ENCODE peak calls at places on chromosomes 13 and 19, in six cellular contexts. D is CD8-positive, alpha-beta memory T cell; Y is ascending aorta; E is breast epithelium; U is OCI-LY7; P is Panc1. J is an unnamed sample.

GRCh38 chr13:112058941-112059340 is 8.0 kb upstream of the SOX1 start:
- DNase-seq in D (no peak), Y (no peak), E (no peak), U (no peak), P (no peak), J (peak; percentile 89)

GRCh38 chr13:36029171-36029570 is 102.0 kb downstream of the DCLK1 start:
- DNase-seq in D (no peak), Y (no peak), E (no peak), U (no peak), P (no peak), J (peak; percentile 77)

GRCh38 chr13:81770868-81771505 is 1430.1 kb upstream of the SPRY2 start:
- DNase-seq in D (no peak), Y (no peak), E (no peak), U (no peak), P (no peak), J (no peak)

GRCh38 chr19:41753936-41754529 is 1.3 kb upstream of the CEACAM6 start:
- DNase-seq in D (peak; percentile 72), Y (no peak), E (no peak), U (peak; percentile 70), P (no peak), J (no peak)

GRCh38 chr13:51643114-51643881 is 59.0 kb downstream of the WDFY2 start:
- DNase-seq in D (no peak), Y (no peak), E (no peak), U (no peak), P (no peak), J (peak; percentile 75)

GRCh38 chr13:80134360-80134759 is 206.6 kb downstream of the SPRY2 start:
- DNase-seq in D (no peak), Y (no peak), E (no peak), U (no peak), P (no peak), J (no peak)

GRCh38 chr19:48556163-48556562 is 4.2 kb downstream of the SULT2B1 start:
- DNase-seq in D (no peak), Y (no peak), E (no peak), U (no peak), P (no peak), J (peak; percentile 92)

GRCh38 chr13:50421457-50422130 is 406.4 kb downstream of the KCNRG start:
- DNase-seq in D (no peak), Y (no peak), E (no peak), U (no peak), P (no peak), J (no peak)

GRCh38 chr19:49767380-49767779 is 579 bp downstream of the AP2A1 start:
- DNase-seq in D (no peak), Y (no peak), E (no peak), U (no peak), P (no peak), J (peak; percentile 74)

GRCh38 chr13:108455320-108455719 is 174.1 kb upstream of the MYO16 start:
- DNase-seq in D (no peak), Y (no peak), E (no peak), U (no peak), P (no peak), J (no peak)

GRCh38 chr13:107866666-107867623 is 348.4 kb downstream of the LIG4 start:
- DNase-seq in D (no peak), Y (no peak), E (no peak), U (no peak), P (no peak), J (peak; percentile 94)

GRCh38 chr19:17556995-17557394 is 1.5 kb downstream of the COLGALT1 start:
- DNase-seq in D (no peak), Y (no peak), E (no peak), U (no peak), P (no peak), J (no peak)
- H3K27ac ChIP-seq in D (no peak overlapping the region), Y (peak overlapping the region; percentile 60), E (no peak overlapping the region), U (peak overlapping the region; percentile 44), P (peak overlapping the region; percentile 79), J (no peak overlapping the region)

GRCh38 chr13:41917641-41918040 is 43.3 kb downstream of the VWA8 start:
- DNase-seq in D (no peak), Y (no peak), E (no peak), U (peak; percentile 27), P (no peak), J (no peak)
- H3K27ac ChIP-seq in D (no peak overlapping the region), Y (no peak overlapping the region), E (no peak overlapping the region), U (peak overlapping the region; percentile 87), P (no peak overlapping the region), J (peak overlapping the region; percentile 81)

DNA sequence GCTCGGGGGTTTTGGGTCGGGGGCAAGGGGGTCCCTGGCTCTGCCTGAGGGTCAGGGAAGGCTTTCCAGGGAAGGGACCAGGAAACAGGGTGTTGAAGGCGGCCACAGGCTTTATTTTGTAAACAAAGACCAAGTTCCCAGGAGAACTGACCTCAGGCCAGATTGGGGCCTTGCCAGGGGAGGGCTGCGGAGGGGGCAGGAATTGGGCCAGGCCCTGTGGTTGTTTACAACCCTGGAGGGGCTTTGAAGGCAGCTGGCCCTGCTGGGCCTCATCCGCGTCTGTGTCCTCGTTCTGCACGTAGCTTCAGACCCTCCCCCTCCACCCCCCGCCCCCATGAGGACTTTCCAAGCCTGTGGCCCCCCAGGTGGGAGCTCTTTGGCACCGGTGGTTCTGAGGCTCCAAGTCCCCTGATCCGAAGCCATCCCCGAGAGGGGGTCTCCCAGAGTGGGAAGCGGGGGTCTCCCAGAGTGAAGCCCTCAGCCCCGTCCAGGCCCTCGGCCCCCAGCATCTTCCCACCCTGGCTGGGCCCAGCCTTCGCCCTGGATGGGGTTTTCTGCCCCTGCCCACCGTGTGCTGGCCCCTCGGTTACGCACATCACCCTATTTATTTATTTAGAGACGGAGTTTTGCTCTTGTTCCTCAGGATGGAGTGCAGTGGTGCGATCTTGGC is 13.5 kb upstream of the BSG start:
- DNase-seq in D (no peak), Y (no peak), E (peak; percentile 79), U (no peak), P (no peak), J (no peak)
- H3K27ac ChIP-seq in D (no peak overlapping the region), Y (no peak overlapping the region), E (no peak overlapping the region), U (no peak overlapping the region), P (no peak overlapping the region), J (no peak overlapping the region)

DNA sequence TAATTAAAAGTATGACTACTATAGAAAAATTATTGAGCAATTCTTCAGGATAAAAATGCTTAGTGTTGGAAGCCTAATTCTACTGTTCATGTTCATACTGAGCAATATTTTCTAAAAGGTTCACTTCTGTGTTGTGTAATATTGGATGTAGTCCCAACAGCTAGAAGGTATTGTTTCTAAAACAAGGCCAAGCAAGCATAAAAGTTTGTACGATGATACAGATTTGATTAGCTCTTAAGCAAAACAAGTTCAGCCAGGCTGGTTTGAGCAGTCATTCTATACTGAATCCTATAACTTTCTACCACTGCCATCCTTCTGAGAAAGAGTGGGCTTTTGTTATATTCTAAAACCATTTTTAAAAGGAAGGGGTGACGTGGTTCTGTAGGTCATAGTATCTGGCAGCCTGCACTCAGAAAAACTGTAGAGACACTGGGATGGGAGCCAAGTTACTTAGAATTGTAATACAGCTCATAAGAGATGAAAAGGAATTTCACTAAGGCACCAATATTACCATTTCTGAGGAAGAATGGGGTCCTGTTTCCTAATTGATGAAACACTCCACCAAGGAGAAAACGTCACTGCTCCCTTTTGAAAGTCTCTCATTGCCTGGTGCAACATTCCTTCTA is 275.0 kb upstream of the DACH1 start:
- DNase-seq in D (no peak), Y (no peak), E (no peak), U (no peak), P (no peak), J (no peak)
- H3K27ac ChIP-seq in D (no peak overlapping the region), Y (no peak overlapping the region), E (no peak overlapping the region), U (no peak overlapping the region), P (no peak overlapping the region), J (no peak overlapping the region)

GRCh38 chr13:113634279-113635047 is 23.5 kb downstream of the ATP4B start:
- DNase-seq in D (no peak), Y (no peak), E (no peak), U (no peak), P (no peak), J (peak; percentile 58)

GRCh38 chr13:113631341-113632095 is 26.5 kb downstream of the ATP4B start:
- DNase-seq in D (peak; percentile 29), Y (no peak), E (peak; percentile 42), U (no peak), P (no peak), J (no peak)

GRCh38 chr13:113632706-113633484 is 25.1 kb downstream of the ATP4B start:
- DNase-seq in D (peak; percentile 33), Y (no peak), E (peak; percentile 27), U (no peak), P (no peak), J (no peak)

GRCh38 chr13:113635048-113635420 is 23.0 kb downstream of the ATP4B start:
- DNase-seq in D (peak; percentile 24), Y (no peak), E (peak; percentile 43), U (no peak), P (no peak), J (no peak)

GRCh38 chr13:113633485-113633873 is 24.5 kb downstream of the ATP4B start:
- DNase-seq in D (peak; percentile 9), Y (no peak), E (peak; percentile 45), U (no peak), P (no peak), J (peak; percentile 39)
- H3K27ac ChIP-seq in D (no peak overlapping the region), Y (no peak overlapping the region), E (no peak overlapping the region), U (no peak overlapping the region), P (no peak overlapping the region), J (no peak overlapping the region)

GRCh38 chr19:38836438-38837303 is 5.1 kb upstream of the ECH1 start:
- DNase-seq in D (no peak), Y (no peak), E (no peak), U (no peak), P (no peak), J (peak; percentile 9)
- H3K27ac ChIP-seq in D (no peak overlapping the region), Y (peak overlapping the region; percentile 66), E (peak overlapping the region; percentile 58), U (no peak overlapping the region), P (peak overlapping the region; percentile 86), J (peak overlapping the region; percentile 64)